ENCODE peak calls at places on chromosomes 7 and 10, in four cellular contexts. N, E, S and X are unnamed samples.

GRCh38 chr7:44606341-44607140 is at the start of gene OGDH:
- DNase-seq in E (peak), S (peak), N (peak), X (peak)

GRCh38 chr7:151632750-151633515 is 113.2 kb upstream of the RHEB start:
- DNase-seq in E (peak), N (no peak), S (peak), X (peak)

GRCh38 chr7:45068236-45069023 is 20.3 kb downstream of the NACAD start:
- DNase-seq in S (peak), N (no peak), E (no peak), X (peak)

GRCh38 chr10:122126763-122127659 is 138.0 kb downstream of the TACC2 start:
- DNase-seq in E (peak), N (peak), S (peak), X (no peak)

GRCh38 chr7:137390076-137390475 is 46.5 kb upstream of the PTN start:
- DNase-seq in S (no peak), N (no peak), E (no peak), X (no peak)

GRCh38 chr10:86047588-86047987 is 319.0 kb downstream of the GRID1 start:
- DNase-seq in S (no peak), N (no peak), E (no peak), X (no peak)

GRCh38 chr10:63887026-63887589 is 365.9 kb downstream of the REEP3 start:
- DNase-seq in S (no peak), N (no peak), E (no peak), X (no peak)

GRCh38 chr10:17428616-17429097 is 25.7 kb downstream of the ST8SIA6 start:
- DNase-seq in E (no peak), N (no peak), S (no peak), X (no peak)

GRCh38 chr10:78736926-78737618 is 331.7 kb upstream of the ZMIZ1 start:
- DNase-seq in S (peak), N (no peak), E (no peak), X (peak)

GRCh38 chr7:108137993-108138392 is 7.8 kb upstream of the LAMB4 start:
- DNase-seq in E (no peak), N (no peak), S (no peak), X (no peak)

GRCh38 chr7:110130669-110131068 is 960.3 kb upstream of the LRRN3 start:
- DNase-seq in E (no peak), S (no peak), N (no peak), X (no peak)

GRCh38 chr7:132685301-132685700 is 109.0 kb upstream of the PLXNA4 start:
- DNase-seq in N (no peak), E (no peak), S (no peak), X (no peak)

GRCh38 chr10:93245772-93246171 is 172.1 kb downstream of the CYP26A1 start:
- DNase-seq in S (no peak), E (no peak), N (no peak), X (no peak)

GRCh38 chr7:15490261-15490660 is 71.6 kb downstream of the AGMO start:
- DNase-seq in E (no peak), N (no peak), S (no peak), X (no peak)

GRCh38 chr7:22936246-22936645 is 77.7 kb downstream of the HYCC1 start:
- DNase-seq in N (no peak), S (no peak), E (no peak), X (no peak)

GRCh38 chr7:22937946-22938345 is 76.0 kb downstream of the HYCC1 start:
- DNase-seq in E (no peak), S (no peak), N (no peak), X (no peak)

GRCh38 chr7:22943997-22944396 is 69.9 kb downstream of the HYCC1 start:
- DNase-seq in E (no peak), S (no peak), N (no peak), X (no peak)

GRCh38 chr7:22942191-22942590 is 71.7 kb downstream of the HYCC1 start:
- DNase-seq in E (no peak), S (no peak), N (no peak), X (no peak)

GRCh38 chr7:22939842-22940241 is 74.1 kb downstream of the HYCC1 start:
- DNase-seq in E (no peak), N (no peak), S (no peak), X (no peak)
- TF ChIP-seq POLR2A in E (no peak), N (no peak), S (no peak), X (no peak)

GRCh38 chr7:1011297-1012003 is 28.5 kb downstream of the CYP2W1 start:
- DNase-seq in E (no peak), S (no peak), N (no peak), X (no peak)
- TF ChIP-seq POLR2A in E (no peak), S (no peak), N (no peak), X (no peak)

GRCh38 chr10:112949875-112950507 is at the start of gene TCF7L2:
- DNase-seq in S (peak), E (peak), N (peak), X (peak)
- TF ChIP-seq POLR2A in S (no peak), E (peak), N (no peak), X (no peak)

GRCh38 chr7:5421626-5422323 is 1.9 kb downstream of the TNRC18 start:
- DNase-seq in S (peak), E (peak), N (peak), X (no peak)
- TF ChIP-seq POLR2A in S (no peak), E (peak), N (no peak), X (no peak)

DNA sequence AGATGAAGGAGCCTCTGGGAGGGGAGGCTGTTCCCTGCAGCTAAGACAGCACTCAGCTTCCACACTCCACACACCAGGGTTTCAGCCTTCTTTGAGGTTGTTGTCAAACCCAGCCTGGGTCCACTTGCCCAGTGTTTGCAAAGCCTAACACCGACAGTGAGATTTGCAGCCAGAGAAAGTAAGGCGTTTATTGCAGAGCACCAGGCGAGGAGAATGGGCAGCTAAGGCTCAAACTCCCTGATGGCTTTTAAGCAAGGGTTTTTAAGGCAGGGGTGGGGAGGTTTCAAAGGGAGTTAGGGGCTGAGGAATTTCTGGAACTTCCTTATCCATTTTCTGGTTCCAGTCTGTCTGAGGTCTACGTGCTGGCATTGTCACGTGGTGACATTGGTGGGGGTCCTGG is 4.7 kb upstream of the ZNF775 start:
- DNase-seq in N (no peak), E (no peak), S (no peak), X (no peak)
- TF ChIP-seq POLR2A in N (no peak), E (no peak), S (no peak), X (no peak)

GRCh38 chr10:97633921-97634320 is 621 bp upstream of the MORN4 start:
- DNase-seq in E (no peak), N (no peak), S (no peak), X (no peak)

GRCh38 chr10:97629289-97629688 is 4.0 kb downstream of the MORN4 start:
- DNase-seq in S (no peak), E (no peak), N (no peak), X (no peak)

GRCh38 chr10:97631098-97631497 is 2.2 kb downstream of the MORN4 start:
- DNase-seq in E (no peak), N (no peak), S (no peak), X (no peak)

GRCh38 chr10:97635577-97635976 is 2.3 kb upstream of the MORN4 start:
- DNase-seq in S (no peak), E (no peak), N (no peak), X (no peak)

DNA sequence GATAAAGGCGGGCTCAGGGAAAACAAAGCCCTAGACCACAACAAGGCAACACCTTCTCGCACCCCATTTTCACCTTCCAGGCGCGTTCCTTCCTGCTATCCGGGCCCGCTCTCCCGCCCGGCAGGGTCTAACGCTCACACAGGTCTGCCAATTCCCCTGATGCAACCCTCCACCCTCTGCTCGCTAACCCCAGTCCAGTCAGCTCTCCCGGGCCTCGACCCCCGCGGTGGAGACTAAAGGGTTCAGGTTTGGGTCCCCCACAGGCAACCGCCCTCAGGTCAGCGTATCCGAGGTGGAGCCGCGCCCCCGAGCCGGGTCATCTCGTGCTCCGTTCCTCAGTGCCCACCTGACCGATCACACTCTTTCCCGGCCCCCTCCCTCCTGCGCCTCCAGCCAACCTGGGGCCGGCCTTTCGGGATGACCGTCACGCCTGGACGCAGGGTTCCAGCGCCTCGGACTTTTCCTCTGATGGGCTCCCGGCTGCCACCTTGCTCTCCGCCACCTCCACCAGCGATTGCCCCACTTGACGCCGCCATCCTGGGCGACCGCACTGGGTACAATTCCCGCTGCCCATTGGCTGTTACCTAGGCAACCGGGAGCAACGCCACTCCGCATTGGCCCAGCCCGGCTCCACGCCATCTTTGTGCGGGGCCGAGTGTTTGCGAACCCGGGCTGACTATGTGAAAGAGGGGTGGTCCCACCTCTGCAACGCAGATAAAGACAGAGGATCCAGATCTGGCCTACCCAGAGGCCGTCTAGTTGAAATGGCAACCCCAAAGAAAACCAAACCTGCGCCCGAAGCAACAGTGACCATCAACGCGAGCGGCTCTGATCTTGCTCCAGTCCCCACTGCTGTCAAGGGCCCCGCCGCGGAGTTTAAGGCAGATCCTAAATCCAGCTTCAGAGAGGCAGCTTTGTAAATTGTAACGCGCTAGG is at the start of gene MORN4:
- DNase-seq in N (peak), S (peak), E (peak), X (peak)
- TF ChIP-seq POLR2A in N (peak), S (no peak), E (no peak), X (no peak)

GRCh38 chr10:102918817-102919236 is 733 bp downstream of the CNNM2 start:
- DNase-seq in N (peak), S (no peak), E (no peak), X (no peak)

GRCh38 chr10:102916173-102916572 is 1.9 kb upstream of the CNNM2 start:
- DNase-seq in S (no peak), E (no peak), N (no peak), X (no peak)

GRCh38 chr10:102919237-102919959 is 1.3 kb downstream of the CNNM2 start:
- DNase-seq in E (peak), S (peak), N (no peak), X (peak)

GRCh38 chr10:102917962-102918816 is at the start of gene CNNM2:
- DNase-seq in N (peak), E (peak), S (peak), X (peak)

GRCh38 chr10:102917314-102917961 is 656 bp upstream of the CNNM2 start:
- DNase-seq in E (peak), S (peak), N (peak), X (peak)
- TF ChIP-seq POLR2A in E (peak), S (no peak), N (no peak), X (no peak)